ENCODE peak calls at places on chromosomes 13 and 19, in four cellular contexts. U, Q, D and B are unnamed samples.

GRCh38 chr13:74596691-74597090 is 462.5 kb upstream of the KLF12 start:
- DNase-seq in U (no peak), Q (no peak), D (no peak), B (no peak)

GRCh38 chr19:18415177-18415867 is 3.9 kb upstream of the SSBP4 start:
- DNase-seq in U (peak), Q (peak), D (no peak), B (no peak)

GRCh38 chr19:31943305-31943704 is 402.1 kb upstream of the ZNF507 start:
- DNase-seq in U (no peak), Q (no peak), D (no peak), B (no peak)

GRCh38 chr19:310781-311496 is 19.7 kb upstream of the PLPP2 start:
- DNase-seq in U (peak), Q (no peak), D (no peak), B (no peak)

GRCh38 chr19:14517446-14517839 is 754 bp downstream of the DNAJB1 start:
- DNase-seq in U (no peak), Q (no peak), D (no peak), B (no peak)

GRCh38 chr19:42078538-42079275 is 2.7 kb downstream of the ZNF574 start:
- DNase-seq in U (no peak), Q (no peak), D (no peak), B (no peak)

GRCh38 chr13:50408068-50408467 is 392.8 kb downstream of the KCNRG start:
- DNase-seq in U (no peak), Q (no peak), D (no peak), B (no peak)

GRCh38 chr13:21360463-21360862 is 98.6 kb downstream of the ZDHHC20 start:
- DNase-seq in U (no peak), Q (no peak), D (no peak), B (no peak)

GRCh38 chr19:18433039-18433691 is 4.8 kb downstream of the ISYNA1 start:
- DNase-seq in U (peak), Q (no peak), D (no peak), B (peak)

GRCh38 chr13:114074671-114075315 is 57.6 kb downstream of the RASA3 start:
- DNase-seq in U (peak), Q (no peak), D (no peak), B (no peak)

GRCh38 chr19:35408284-35409171 is 37.7 kb downstream of the GPR42 start:
- DNase-seq in U (no peak), Q (no peak), D (no peak), B (no peak)

GRCh38 chr13:42747399-42747873 is 33.9 kb upstream of the FAM216B start:
- DNase-seq in U (no peak), Q (peak), D (no peak), B (no peak)

GRCh38 chr13:71587193-71587592 is 279.8 kb downstream of the DACH1 start:
- DNase-seq in U (no peak), Q (no peak), D (no peak), B (no peak)

GRCh38 chr19:38932425-38933179 is 1.9 kb downstream of the MRPS12 start:
- DNase-seq in U (no peak), Q (no peak), D (no peak), B (no peak)

GRCh38 chr19:927044-927706 is 1.3 kb downstream of the ARID3A start:
- DNase-seq in U (peak), Q (no peak), D (no peak), B (no peak)

GRCh38 chr13:42405665-42406390 is 133.9 kb downstream of the AKAP11 start:
- DNase-seq in U (no peak), Q (no peak), D (no peak), B (peak)

GRCh38 chr19:13487985-13488384 is 18.3 kb downstream of the CACNA1A start:
- DNase-seq in U (no peak), Q (no peak), D (no peak), B (no peak)

DNA sequence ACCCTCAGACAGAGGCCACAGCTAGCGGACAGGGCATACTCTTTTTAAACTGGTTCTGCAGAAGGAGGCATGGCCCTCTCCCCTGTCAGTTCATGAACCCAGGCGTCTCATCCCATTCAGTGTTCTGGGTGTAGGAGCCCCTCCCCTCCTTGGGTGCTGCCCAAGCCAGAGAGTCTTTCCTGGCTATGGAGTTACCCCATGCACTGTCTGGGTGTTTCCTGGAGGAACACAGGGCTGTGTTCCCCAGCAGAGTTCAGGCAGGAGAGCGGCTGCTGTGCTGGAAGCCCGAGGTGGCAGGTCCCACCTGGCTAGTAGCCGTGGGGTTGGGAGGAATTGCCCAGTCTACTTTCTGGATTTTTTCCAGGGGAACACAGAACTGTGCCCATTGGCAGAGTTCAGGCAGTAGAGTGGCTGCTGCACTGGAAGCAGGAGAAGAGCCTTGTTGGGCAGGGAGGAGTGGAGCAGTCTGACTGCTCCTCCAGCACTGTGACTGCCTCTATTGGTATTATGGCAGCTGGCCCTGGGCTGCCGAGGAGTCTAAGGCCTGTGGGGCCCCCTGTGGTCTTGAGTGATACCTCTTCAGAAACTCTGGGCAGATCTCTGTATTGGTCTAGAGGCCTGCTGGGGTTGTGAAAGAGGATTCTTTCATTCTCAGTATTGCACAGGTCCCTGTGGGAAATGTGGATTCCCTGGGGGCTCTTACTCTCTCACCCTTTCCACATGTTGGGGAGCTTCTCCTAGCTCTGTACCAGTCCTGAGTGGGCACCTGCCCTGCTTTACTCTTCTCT is 168.3 kb downstream of the PCDH20 start:
- DNase-seq in U (no peak), Q (no peak), D (no peak), B (no peak)
- TF ChIP-seq CTCF in U (no peak), Q (no peak), D (no peak), B (no peak)

GRCh38 chr13:23715762-23716235 is 145.6 kb downstream of the TNFRSF19 start:
- DNase-seq in U (no peak), Q (no peak), D (no peak), B (no peak)
- TF ChIP-seq CTCF in U (no peak), Q (peak), D (no peak), B (no peak)

GRCh38 chr19:58409010-58409790 is 751 bp downstream of the ZNF584 start:
- DNase-seq in U (peak), Q (no peak), D (no peak), B (no peak)

GRCh38 chr19:58407658-58408151 is 744 bp upstream of the ZNF584 start:
- DNase-seq in U (peak), Q (no peak), D (no peak), B (no peak)

GRCh38 chr19:58406818-58407657 is 1.4 kb upstream of the ZNF584 start:
- DNase-seq in U (peak), Q (no peak), D (no peak), B (no peak)

GRCh38 chr19:58408152-58409009 is at the start of gene ZNF584:
- DNase-seq in U (peak), Q (peak), D (peak), B (peak)
- TF ChIP-seq CTCF in U (no peak), Q (no peak), D (no peak), B (no peak)

DNA sequence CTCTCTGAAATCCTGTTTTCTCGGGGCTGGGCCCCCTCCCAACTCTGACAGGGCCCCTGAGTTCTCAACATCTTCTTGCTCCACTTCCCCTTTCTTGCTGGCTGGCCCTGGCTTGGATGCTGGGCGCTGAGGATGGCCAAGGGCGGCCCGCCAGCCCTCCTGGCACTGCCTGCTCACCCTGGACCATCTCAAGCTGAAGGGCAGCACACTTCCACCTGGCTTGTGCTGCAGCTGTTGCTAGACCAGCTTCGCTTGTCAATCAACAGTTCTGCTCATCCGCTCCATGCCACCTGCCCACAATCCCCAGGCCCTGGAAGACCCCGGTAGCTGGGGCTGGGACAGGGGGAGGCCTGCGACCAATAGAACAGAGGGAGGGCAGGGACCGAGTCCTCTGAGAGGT is 6.9 kb upstream of the GMIP start:
- DNase-seq in U (no peak), Q (no peak), D (no peak), B (no peak)
- TF ChIP-seq CTCF in U (no peak), Q (no peak), D (no peak), B (no peak)

DNA sequence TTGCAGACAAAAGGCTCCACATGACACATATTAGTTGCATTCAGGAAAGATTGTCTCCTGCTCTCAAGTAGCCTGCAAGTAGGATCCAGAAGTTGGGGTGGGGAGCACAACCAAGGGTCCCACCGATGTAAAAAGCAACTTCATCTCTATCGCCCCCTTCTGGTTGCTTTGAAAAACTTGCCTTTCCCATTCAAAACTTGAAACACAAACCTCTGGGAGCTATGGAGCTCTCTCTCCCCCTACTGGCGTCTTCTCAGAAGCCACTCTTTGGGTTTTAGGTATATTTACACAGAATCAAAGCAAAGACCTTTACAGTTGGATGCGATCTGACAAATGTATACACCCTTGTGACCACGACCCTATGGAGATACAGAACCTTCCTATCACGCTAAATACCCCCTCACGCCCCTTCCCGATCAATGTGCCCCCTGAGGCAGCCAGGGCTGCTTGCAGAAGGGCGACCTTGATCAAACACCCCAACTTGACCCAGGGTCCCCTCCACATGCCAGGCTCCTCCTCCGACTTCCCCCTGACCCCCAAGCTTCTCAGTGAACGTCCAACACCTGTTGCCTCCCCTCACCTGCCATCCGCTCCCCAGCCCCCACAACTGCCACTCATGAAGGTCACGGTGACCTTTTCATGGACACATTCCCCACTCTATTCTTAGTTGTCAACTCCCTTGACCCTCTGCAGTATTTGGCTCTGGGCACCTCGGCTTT is 10.1 kb downstream of the NOSIP start:
- DNase-seq in U (peak), Q (peak), D (peak), B (no peak)
- TF ChIP-seq CTCF in U (peak), Q (peak), D (peak), B (peak)

DNA sequence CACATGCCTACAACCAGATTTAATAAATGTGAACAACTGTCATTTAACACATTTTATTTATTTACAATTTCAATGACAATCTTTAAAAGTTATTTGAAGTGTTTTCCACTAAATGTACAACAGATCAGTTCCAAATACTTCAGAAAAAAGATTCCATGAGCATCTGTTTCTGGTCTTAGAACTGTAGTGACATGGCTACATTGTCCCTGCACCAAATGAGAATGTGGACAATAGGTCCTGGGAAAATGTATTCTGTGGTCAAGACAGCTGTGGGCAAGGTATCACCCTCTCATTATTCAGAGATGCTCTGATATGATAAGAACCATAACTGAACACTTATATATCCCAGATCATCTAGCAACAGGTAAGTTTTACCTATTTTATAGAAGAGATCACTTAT is 43.7 kb downstream of the ELF1 start:
- DNase-seq in U (no peak), Q (no peak), D (no peak), B (no peak)
- TF ChIP-seq CTCF in U (no peak), Q (no peak), D (no peak), B (no peak)

DNA sequence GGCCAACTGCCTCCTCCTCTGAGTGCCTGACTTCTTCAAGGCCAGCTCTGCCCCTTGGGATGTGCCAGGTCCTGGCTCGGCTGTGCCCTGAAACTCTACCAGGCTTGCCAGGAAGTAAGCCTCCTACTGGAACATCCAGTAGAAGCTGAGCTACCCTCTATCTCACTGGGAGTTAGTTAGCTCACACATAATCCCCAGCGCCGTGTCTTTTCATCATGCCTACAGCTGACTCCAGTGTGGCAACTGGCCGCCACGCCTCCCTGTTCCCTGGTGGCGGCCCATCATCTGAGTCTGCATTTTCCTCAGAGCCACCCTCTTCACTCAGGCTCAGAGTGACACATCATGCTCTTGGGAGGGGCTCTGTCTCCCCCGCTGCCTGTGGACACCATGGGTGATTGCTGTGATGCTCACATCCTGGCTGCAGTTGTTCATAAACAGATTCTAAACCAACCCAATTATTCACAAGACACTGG is 131.8 kb upstream of the IRS2 start:
- DNase-seq in U (no peak), Q (no peak), D (no peak), B (no peak)
- TF ChIP-seq CTCF in U (no peak), Q (no peak), D (no peak), B (no peak)